ENCODE peak calls at places on chromosomes 3 and 15, in five cellular contexts. B is naive B cell; T is activated CD4-positive, CD25-positive, alpha-beta regulatory T cell treated with anti-CD3 and anti-CD28 coated beads, Interleukin-2, amount 50 U/mL, for 72 hours; Y is neural progenitor cell; D is putamen. V is an unnamed sample.

GRCh38 chr3:120572027-120572426 is 24.1 kb upstream of the NDUFB4 start:
- DNase-seq in B (no peak), T (no peak), Y (no peak), D (no peak), V (no peak)

GRCh38 chr15:73287019-73287418 is 81.7 kb downstream of the HCN4 start:
- DNase-seq in B (no peak), T (no peak), Y (no peak), D (no peak), V (no peak)

GRCh38 chr15:56442354-56442753 is 22.6 kb downstream of the MNS1 start:
- DNase-seq in B (no peak), T (no peak), Y (no peak), D (no peak), V (no peak)

GRCh38 chr3:151318313-151318712 is 1.7 kb upstream of the GPR87 start:
- DNase-seq in B (no peak), T (no peak), Y (no peak), D (no peak), V (peak)

GRCh38 chr3:149648525-149648924 is 9.3 kb downstream of the WWTR1 start:
- DNase-seq in B (no peak), T (no peak), Y (no peak), D (no peak), V (no peak)

GRCh38 chr15:89576417-89576773 is 1.1 kb downstream of the TICRR start:
- DNase-seq in B (no peak), T (no peak), Y (no peak), D (no peak), V (no peak)

GRCh38 chr3:40191850-40192448 is 117.6 kb upstream of the EIF1B start:
- DNase-seq in B (peak), T (peak), Y (peak), D (peak), V (peak)

GRCh38 chr3:42533161-42533897 is 30.9 kb downstream of the VIPR1 start:
- DNase-seq in B (no peak), T (no peak), Y (peak), D (no peak), V (no peak)

GRCh38 chr3:71063768-71064287 is 519.7 kb downstream of the FOXP1 start:
- DNase-seq in B (no peak), T (peak), Y (peak), D (peak), V (peak)

GRCh38 chr15:27563765-27564164 is 535.4 kb downstream of the OCA2 start:
- DNase-seq in B (no peak), T (no peak), Y (no peak), D (no peak), V (no peak)

GRCh38 chr15:42623951-42624350 is 48.5 kb downstream of the STARD9 start:
- DNase-seq in B (no peak), T (no peak), Y (no peak), D (no peak), V (no peak)

GRCh38 chr3:145411605-145412004 is 749.4 kb downstream of the PLOD2 start:
- DNase-seq in B (no peak), T (no peak), Y (no peak), D (no peak), V (peak)

GRCh38 chr3:172241385-172241784 is 202.0 kb downstream of the FNDC3B start:
- DNase-seq in B (no peak), T (no peak), Y (no peak), D (no peak), V (no peak)

GRCh38 chr15:68655686-68656437 is 77.1 kb downstream of the CORO2B start:
- DNase-seq in B (no peak), T (no peak), Y (no peak), D (no peak), V (no peak)

GRCh38 chr15:97868964-97869363 is 91.5 kb upstream of the ARRDC4 start:
- DNase-seq in B (no peak), T (no peak), Y (no peak), D (no peak), V (no peak)

GRCh38 chr3:58724376-58724775 is 57.8 kb upstream of the FAM3D start:
- DNase-seq in B (no peak), T (no peak), Y (no peak), D (no peak), V (no peak)

GRCh38 chr15:99174567-99174966 is 69.7 kb downstream of the SYNM start:
- DNase-seq in B (no peak), T (no peak), Y (no peak), D (no peak), V (no peak)

GRCh38 chr3:44128057-44128775 is 113.5 kb upstream of the TOPAZ1 start:
- DNase-seq in B (no peak), T (no peak), Y (peak), D (peak), V (no peak)

GRCh38 chr3:13045904-13046568 is 27.2 kb downstream of the IQSEC1 start:
- DNase-seq in B (peak), T (no peak), Y (no peak), D (no peak), V (no peak)

GRCh38 chr15:66737243-66738010 is 35.4 kb downstream of the SMAD6 start:
- DNase-seq in B (no peak), T (no peak), Y (no peak), D (no peak), V (no peak)

GRCh38 chr15:78149805-78150751 is 916 bp downstream of the IDH3A start:
- DNase-seq in B (no peak), T (no peak), Y (peak), D (peak), V (peak)

V was measured in PC-3.